ENCODE peak calls at places on chromosomes 5 and 9, in six cellular contexts. O is cardiac muscle cell, S is A549, H is choroid plexus epithelial cell, J is breast epithelium, X is astrocyte of the spinal cord. E is an unnamed sample.

GRCh38 chr5:167802755-167803431 is 488.6 kb upstream of the WWC1 start:
- DNase-seq in S (no peak), H (peak), X (no peak), J (no peak), O (peak), E (no peak)

GRCh38 chr5:167096816-167097215 is 1194.6 kb upstream of the WWC1 start:
- DNase-seq in O (peak), H (no peak), X (peak), J (no peak), S (no peak), E (no peak)

GRCh38 chr5:51544386-51544785 is 161.1 kb downstream of the ISL1 start:
- DNase-seq in J (no peak), X (peak), S (no peak), H (no peak), O (no peak), E (no peak)

GRCh38 chr9:5872496-5872895 is 18.2 kb upstream of the MLANA start:
- DNase-seq in O (peak), J (no peak), X (no peak), H (peak), S (no peak), E (no peak)

GRCh38 chr5:132090107-132090506 is 16.5 kb downstream of the CSF2 start:
- DNase-seq in X (peak), O (peak), H (peak), S (no peak), J (no peak), E (no peak)

GRCh38 chr9:121601234-121601633 is 50.2 kb upstream of the DAB2IP start:
- DNase-seq in X (no peak), S (no peak), H (peak), J (peak), O (peak), E (no peak)

GRCh38 chr9:35385042-35385441 is 104.9 kb upstream of the RUSC2 start:
- DNase-seq in O (peak), X (peak), S (no peak), J (no peak), H (peak), E (peak)

GRCh38 chr5:129271309-129271708 is 176.8 kb downstream of the ISOC1 start:
- DNase-seq in H (peak), S (no peak), O (peak), X (no peak), J (no peak), E (peak)

GRCh38 chr5:171433952-171434676 is 14.7 kb downstream of the FGF18 start:
- DNase-seq in S (no peak), O (no peak), J (no peak), H (no peak), X (no peak), E (no peak)

GRCh38 chr5:98839469-98840383 is 66.3 kb downstream of the RGMB start:
- DNase-seq in O (peak), H (peak), J (no peak), S (no peak), X (no peak), E (peak)

GRCh38 chr9:13688223-13688989 is 408.9 kb upstream of the MPDZ start:
- DNase-seq in O (peak), H (peak), X (peak), J (no peak), S (no peak), E (peak)

GRCh38 chr5:158769702-158770101 is 330.0 kb downstream of the EBF1 start:
- DNase-seq in O (peak), S (no peak), J (no peak), X (no peak), H (peak), E (no peak)

GRCh38 chr5:123753349-123754166 is 241.6 kb downstream of the CSNK1G3 start:
- DNase-seq in O (no peak), S (no peak), H (no peak), J (no peak), X (no peak), E (no peak)

GRCh38 chr9:16833285-16833684 is 37.2 kb downstream of the BNC2 start:
- DNase-seq in S (no peak), O (no peak), J (no peak), X (no peak), H (no peak), E (no peak)

GRCh38 chr5:135266975-135267374 is 132.1 kb downstream of the MACROH2A1 start:
- DNase-seq in S (no peak), X (peak), O (no peak), J (no peak), H (peak), E (no peak)

GRCh38 chr9:131676431-131676972 is 63.4 kb downstream of the RAPGEF1 start:
- DNase-seq in X (peak), S (no peak), O (no peak), H (no peak), J (peak), E (no peak)

GRCh38 chr5:157312492-157312891 is 46.6 kb downstream of the CYFIP2 start:
- DNase-seq in J (no peak), S (peak), O (peak), H (peak), X (peak), E (peak)

GRCh38 chr5:170483701-170484458 is 19.9 kb upstream of the KCNIP1 start:
- DNase-seq in X (peak), S (peak), J (peak), H (peak), O (peak), E (no peak)

GRCh38 chr5:32443541-32444190 is 874 bp downstream of the ZFR start:
- DNase-seq in H (peak), X (peak), O (peak), J (no peak), S (peak), E (peak)

GRCh38 chr9:19409406-19410194 is 791 bp downstream of the ACER2 start:
- DNase-seq in X (no peak), J (peak), H (no peak), O (peak), S (peak), E (peak)

GRCh38 chr5:133222979-133223378 is 171.2 kb downstream of the HSPA4 start:
- DNase-seq in H (no peak), X (no peak), J (peak), O (no peak), S (no peak), E (peak)

GRCh38 chr5:144191998-144192397 is 21.3 kb downstream of the KCTD16 start:
- DNase-seq in J (no peak), O (peak), S (peak), X (peak), H (peak), E (peak)

GRCh38 chr5:60959156-60959555 is 14.2 kb downstream of the NDUFAF2 start:
- DNase-seq in H (peak), S (no peak), J (no peak), O (peak), X (peak), E (no peak)

GRCh38 chr5:127001621-127002296 is 28.6 kb downstream of the MARCHF3 start:
- DNase-seq in J (no peak), S (no peak), O (peak), X (peak), H (peak), E (no peak)

GRCh38 chr5:142441638-142442037 is 116.8 kb upstream of the SPRY4 start:
- DNase-seq in S (no peak), J (no peak), H (peak), O (peak), X (no peak), E (no peak)

GRCh38 chr9:79104951-79105350 is 466.8 kb upstream of the TLE4 start:
- DNase-seq in H (no peak), J (no peak), S (no peak), O (no peak), X (no peak), E (no peak)

GRCh38 chr5:149418910-149419531 is 39.9 kb upstream of the IL17B start:
- DNase-seq in O (no peak), H (no peak), S (no peak), J (no peak), X (no peak), E (no peak)

GRCh38 chr5:149421372-149421685 is 42.2 kb upstream of the IL17B start:
- DNase-seq in X (no peak), S (no peak), O (no peak), H (no peak), J (no peak), E (peak)

GRCh38 chr5:149420509-149421371 is 41.6 kb upstream of the IL17B start:
- DNase-seq in X (no peak), S (no peak), O (peak), J (no peak), H (peak), E (peak)

GRCh38 chr5:149417714-149418368 is 38.7 kb upstream of the IL17B start:
- DNase-seq in S (no peak), J (no peak), O (no peak), X (no peak), H (no peak), E (no peak)

GRCh38 chr5:149419532-149420485 is 40.7 kb upstream of the IL17B start:
- DNase-seq in H (peak), X (no peak), J (no peak), O (peak), S (no peak), E (peak)
- H3K4me3 ChIP-seq in H (no peak), X (no peak), J (no peak), O (no peak), S (no peak), E (no peak)

GRCh38 chr9:21804791-21805190 is 2.4 kb downstream of the MTAP start:
- DNase-seq in X (no peak), S (no peak), J (no peak), H (no peak), O (no peak), E (no peak)

GRCh38 chr9:21804336-21804735 is 1.9 kb downstream of the MTAP start:
- DNase-seq in O (no peak), J (no peak), H (no peak), S (no peak), X (no peak), E (no peak)

GRCh38 chr9:21802418-21803000 is at the start of gene MTAP:
- DNase-seq in J (peak), X (peak), O (peak), H (peak), S (peak), E (peak)

GRCh38 chr9:21801683-21802417 is 586 bp upstream of the MTAP start:
- DNase-seq in H (peak), O (peak), J (peak), S (peak), X (peak), E (peak)

DNA sequence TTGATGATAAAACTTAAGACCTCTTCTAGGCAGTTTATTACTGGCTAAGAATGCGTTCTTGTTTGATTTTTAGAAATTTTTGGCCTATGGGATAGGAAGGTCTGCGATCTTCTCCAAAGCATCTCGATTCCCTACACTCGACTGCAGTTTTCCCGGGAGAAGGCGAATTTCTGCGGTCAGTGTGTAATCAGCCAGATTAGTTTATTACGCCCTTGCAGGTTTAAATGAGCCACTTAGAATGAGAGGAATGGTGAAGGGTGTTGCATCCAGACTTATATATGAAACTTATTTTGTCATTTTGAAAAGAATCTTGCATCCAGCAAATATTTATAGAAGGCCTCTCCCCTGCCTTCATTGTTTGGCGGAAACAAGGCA is 1.2 kb downstream of the MTAP start:
- DNase-seq in X (peak), H (no peak), S (no peak), J (no peak), O (peak), E (no peak)
- H3K4me3 ChIP-seq in X (peak), H (peak), S (peak), J (peak), O (peak), E (peak)

GRCh38 chr9:99506781-99507305 is 284.8 kb downstream of the SEC61B start:
- DNase-seq in H (no peak), S (no peak), X (no peak), J (no peak), O (no peak), E (no peak)

GRCh38 chr9:99513441-99514112 is 291.5 kb downstream of the SEC61B start:
- DNase-seq in J (no peak), O (no peak), H (no peak), S (no peak), X (no peak), E (no peak)

GRCh38 chr9:99511723-99512122 is 289.6 kb downstream of the SEC61B start:
- DNase-seq in O (no peak), S (no peak), X (no peak), H (no peak), J (no peak), E (peak)

GRCh38 chr9:99509291-99509826 is 287.3 kb downstream of the SEC61B start:
- DNase-seq in S (no peak), O (no peak), J (no peak), X (no peak), H (no peak), E (no peak)

GRCh38 chr9:99509900-99510299 is 287.8 kb downstream of the SEC61B start:
- DNase-seq in O (no peak), J (no peak), S (no peak), X (no peak), H (no peak), E (no peak)
- H3K4me3 ChIP-seq in O (no peak), J (no peak), S (no peak), X (no peak), H (no peak), E (no peak)

GRCh38 chr5:150153957-150154617 is 1.6 kb downstream of the PDGFRB start:
- DNase-seq in J (no peak), S (no peak), X (peak), H (peak), O (peak), E (no peak)
- H3K4me3 ChIP-seq in J (peak), S (no peak), X (peak), H (peak), O (no peak), E (no peak)

DNA sequence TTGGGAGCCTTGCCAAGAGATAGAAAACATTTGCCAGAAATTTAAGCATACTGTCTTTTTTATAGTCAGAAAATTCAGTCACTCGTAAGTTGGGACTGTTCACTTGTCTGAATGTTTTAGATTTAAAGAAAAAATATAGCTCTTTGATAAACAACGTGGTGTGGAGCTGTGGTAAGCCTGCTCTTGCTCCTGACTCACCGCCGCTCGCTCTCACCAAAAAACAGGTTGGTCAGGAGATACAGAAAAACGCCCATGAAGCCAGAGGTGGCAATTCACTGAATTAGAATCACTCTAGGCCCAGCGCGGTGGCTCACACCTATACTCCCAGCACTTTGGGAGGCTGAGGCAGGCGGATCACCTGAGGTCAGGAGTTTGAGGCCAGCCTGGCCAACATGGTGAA is 6.2 kb downstream of the LNPEP start:
- DNase-seq in X (no peak), S (no peak), J (no peak), H (no peak), O (no peak), E (no peak)
- H3K4me3 ChIP-seq in X (no peak), S (no peak), J (no peak), H (no peak), O (no peak), E (no peak)

GRCh38 chr9:137115394-137116026 is 977 bp upstream of the DPP7 start:
- DNase-seq in S (no peak), H (no peak), J (no peak), O (no peak), X (no peak), E (peak)
- H3K4me3 ChIP-seq in S (peak), H (no peak), J (peak), O (no peak), X (no peak), E (no peak)

GRCh38 chr5:120936652-120937051 is 472.6 kb downstream of the PRR16 start:
- DNase-seq in O (no peak), S (no peak), J (no peak), X (no peak), H (no peak), E (no peak)
- H3K4me3 ChIP-seq in O (no peak), S (no peak), J (no peak), X (no peak), H (no peak), E (no peak)

GRCh38 chr9:97991818-97992217 is 8.7 kb downstream of the ANP32B start:
- DNase-seq in O (no peak), X (no peak), S (no peak), J (no peak), H (no peak), E (no peak)

GRCh38 chr9:97993000-97993399 is 9.9 kb downstream of the ANP32B start:
- DNase-seq in J (no peak), O (no peak), H (no peak), S (no peak), X (no peak), E (no peak)

GRCh38 chr9:97987490-97987889 is 4.3 kb downstream of the ANP32B start:
- DNase-seq in X (no peak), J (no peak), H (no peak), S (no peak), O (no peak), E (no peak)

GRCh38 chr9:97992219-97992618 is 9.1 kb downstream of the ANP32B start:
- DNase-seq in S (no peak), J (no peak), H (no peak), O (no peak), X (no peak), E (no peak)

GRCh38 chr9:97990259-97990658 is 7.1 kb downstream of the ANP32B start:
- DNase-seq in S (peak), X (peak), J (no peak), O (peak), H (peak), E (peak)
- H3K4me3 ChIP-seq in S (no peak), X (no peak), J (no peak), O (no peak), H (no peak), E (no peak)

DNA sequence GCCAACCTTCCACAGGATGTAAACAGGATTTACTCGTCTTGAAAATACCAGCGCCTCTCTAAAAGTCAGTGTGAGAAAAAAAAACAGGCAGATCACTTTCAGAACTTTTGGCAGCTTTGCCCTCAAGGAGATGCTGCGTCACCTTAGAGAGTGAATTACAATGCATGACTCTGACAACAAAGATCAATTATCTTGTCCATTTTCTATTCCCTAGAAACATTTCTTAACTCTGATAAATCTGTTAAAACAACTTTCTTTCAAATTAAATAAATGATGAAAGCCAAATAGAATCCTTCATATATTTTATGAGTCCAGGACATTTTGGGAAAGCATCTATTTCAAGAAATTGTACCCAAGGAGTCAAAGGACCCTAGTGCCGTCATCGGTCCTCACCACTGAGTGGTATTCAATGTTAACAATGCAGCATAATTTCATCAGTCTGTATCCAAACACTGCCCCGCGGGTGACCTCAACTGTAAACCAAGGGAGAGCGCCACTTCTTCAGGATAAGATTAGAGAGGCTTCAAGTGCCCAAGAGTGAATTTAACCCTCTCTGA is 536.0 kb downstream of the PDE4D start:
- DNase-seq in S (no peak), J (no peak), X (peak), H (peak), O (peak), E (no peak)
- H3K4me3 ChIP-seq in S (peak), J (no peak), X (no peak), H (no peak), O (peak), E (no peak)